ENCODE peak calls at places on chromosomes 4 and X, in six cellular contexts. One of them, this sample, is unnamed.

GRCh38 chr4:706834-707598 is 1.4 kb downstream of the PCGF3 start:
- DNase-seq in sigmoid colon: peak; percentile 60
- DNase-seq in transverse colon: no peak
- DNase-seq in tibial nerve: no peak
- DNase-seq in K562: no peak
- DNase-seq in H1: no peak
- DNase-seq in this sample: no peak

GRCh38 chrX:131675596-131676194 is 131.8 kb downstream of the OR13H1 start:
- DNase-seq in H1: no peak
- DNase-seq in transverse colon: no peak
- DNase-seq in K562: peak; percentile 46
- DNase-seq in sigmoid colon: no peak
- DNase-seq in tibial nerve: no peak
- DNase-seq in this sample: no peak

GRCh38 chr4:149164282-149164681 is 651.4 kb downstream of the IQCM start:
- DNase-seq in K562: no peak
- DNase-seq in H1: peak; percentile 50
- DNase-seq in sigmoid colon: no peak
- DNase-seq in transverse colon: no peak
- DNase-seq in tibial nerve: no peak
- DNase-seq in this sample: no peak

GRCh38 chr4:153509724-153510123 is 43.6 kb downstream of the TMEM131L start:
- DNase-seq in tibial nerve: no peak
- DNase-seq in H1: no peak
- DNase-seq in K562: no peak
- DNase-seq in transverse colon: peak; percentile 39
- DNase-seq in sigmoid colon: no peak
- DNase-seq in this sample: no peak

GRCh38 chrX:54921427-54922021 is 900 bp downstream of the TRO start:
- DNase-seq in transverse colon: peak; percentile 47
- DNase-seq in K562: no peak
- DNase-seq in sigmoid colon: peak; percentile 80
- DNase-seq in H1: peak; percentile 66
- DNase-seq in tibial nerve: peak; percentile 31
- DNase-seq in this sample: no peak

GRCh38 chrX:12421918-12422317 is 283.6 kb downstream of the FRMPD4 start:
- DNase-seq in H1: no peak
- DNase-seq in sigmoid colon: no peak
- DNase-seq in tibial nerve: no peak
- DNase-seq in K562: no peak
- DNase-seq in transverse colon: no peak
- DNase-seq in this sample: no peak

GRCh38 chr4:120915311-120915710 is 7.2 kb downstream of the PRDM5 start:
- DNase-seq in H1: no peak
- DNase-seq in transverse colon: no peak
- DNase-seq in sigmoid colon: no peak
- DNase-seq in K562: no peak
- DNase-seq in tibial nerve: no peak
- DNase-seq in this sample: no peak

GRCh38 chrX:105758784-105759183 is 63.6 kb upstream of the NRK start:
- DNase-seq in K562: no peak
- DNase-seq in sigmoid colon: no peak
- DNase-seq in transverse colon: no peak
- DNase-seq in tibial nerve: no peak
- DNase-seq in H1: no peak
- DNase-seq in this sample: no peak

GRCh38 chr4:55291227-55291629 is 54.8 kb upstream of the SRD5A3 start:
- DNase-seq in transverse colon: no peak
- DNase-seq in K562: no peak
- DNase-seq in tibial nerve: no peak
- DNase-seq in H1: no peak
- DNase-seq in sigmoid colon: peak; percentile 80
- DNase-seq in this sample: no peak

GRCh38 chr4:55124337-55125076 is 888 bp downstream of the KDR start:
- DNase-seq in K562: no peak
- DNase-seq in tibial nerve: no peak
- DNase-seq in transverse colon: no peak
- DNase-seq in H1: peak; percentile 58
- DNase-seq in sigmoid colon: no peak
- DNase-seq in this sample: no peak

GRCh38 chr4:680091-680490 is 5.7 kb downstream of the MYL5 start:
- DNase-seq in sigmoid colon: no peak
- DNase-seq in H1: no peak
- DNase-seq in K562: no peak
- DNase-seq in transverse colon: no peak
- DNase-seq in tibial nerve: no peak
- DNase-seq in this sample: no peak

GRCh38 chr4:64200001-64200555 is 209.2 kb downstream of the TECRL start:
- DNase-seq in K562: no peak
- DNase-seq in tibial nerve: no peak
- DNase-seq in transverse colon: no peak
- DNase-seq in H1: no peak
- DNase-seq in sigmoid colon: no peak
- DNase-seq in this sample: no peak

GRCh38 chr4:158490629-158491028 is 31.1 kb upstream of the RXFP1 start:
- DNase-seq in K562: no peak
- DNase-seq in H1: no peak
- DNase-seq in sigmoid colon: no peak
- DNase-seq in tibial nerve: no peak
- DNase-seq in transverse colon: no peak
- DNase-seq in this sample: no peak

GRCh38 chrX:39527045-39527444 is 570.7 kb downstream of the BCOR start:
- DNase-seq in transverse colon: no peak
- DNase-seq in tibial nerve: no peak
- DNase-seq in H1: no peak
- DNase-seq in K562: peak; percentile 19
- DNase-seq in sigmoid colon: no peak
- DNase-seq in this sample: no peak

GRCh38 chr4:41257257-41257900 is 651 bp downstream of the UCHL1 start:
- DNase-seq in transverse colon: peak; percentile 64
- DNase-seq in sigmoid colon: peak; percentile 70
- DNase-seq in tibial nerve: no peak
- DNase-seq in K562: no peak
- DNase-seq in H1: peak; percentile 73
- DNase-seq in this sample: no peak

GRCh38 chrX:80512924-80513323 is 92.7 kb downstream of the TENT5D start:
- DNase-seq in K562: no peak
- DNase-seq in sigmoid colon: no peak
- DNase-seq in H1: no peak
- DNase-seq in transverse colon: no peak
- DNase-seq in tibial nerve: no peak
- DNase-seq in this sample: no peak

GRCh38 chr4:38141808-38142500 is 181.8 kb downstream of the PTTG2 start:
- DNase-seq in K562: no peak
- DNase-seq in sigmoid colon: no peak
- DNase-seq in H1: no peak
- DNase-seq in transverse colon: no peak
- DNase-seq in tibial nerve: no peak
- DNase-seq in this sample: no peak

GRCh38 chrX:149541521-149542047 is 772 bp downstream of the EOLA1 start:
- DNase-seq in tibial nerve: no peak
- DNase-seq in sigmoid colon: no peak
- DNase-seq in K562: peak; percentile 17
- DNase-seq in transverse colon: no peak
- DNase-seq in H1: no peak
- DNase-seq in this sample: no peak

GRCh38 chrX:128619490-128619889 is 567.3 kb upstream of the ACTRT1 start:
- DNase-seq in tibial nerve: no peak
- DNase-seq in sigmoid colon: no peak
- DNase-seq in K562: no peak
- DNase-seq in transverse colon: no peak
- DNase-seq in H1: no peak
- DNase-seq in this sample: no peak

GRCh38 chr4:3362431-3363287 is 69.8 kb downstream of the RGS12 start:
- DNase-seq in sigmoid colon: peak; percentile 48
- DNase-seq in tibial nerve: no peak
- DNase-seq in H1: peak; percentile 30
- DNase-seq in transverse colon: no peak
- DNase-seq in K562: no peak
- DNase-seq in this sample: peak; percentile 37

GRCh38 chr4:128528793-128529553 is 241.4 kb upstream of the PGRMC2 start:
- DNase-seq in tibial nerve: no peak
- DNase-seq in sigmoid colon: no peak
- DNase-seq in H1: no peak
- DNase-seq in K562: no peak
- DNase-seq in transverse colon: no peak
- DNase-seq in this sample: peak; percentile 91

GRCh38 chrX:120727503-120727902 is 97.6 kb upstream of the C1GALT1C1 start:
- DNase-seq in transverse colon: no peak
- DNase-seq in sigmoid colon: no peak
- DNase-seq in K562: no peak
- DNase-seq in H1: no peak
- DNase-seq in tibial nerve: no peak
- DNase-seq in this sample: no peak

GRCh38 chrX:68697465-68698125 is 50.1 kb downstream of the STARD8 start:
- DNase-seq in sigmoid colon: no peak
- DNase-seq in H1: no peak
- DNase-seq in transverse colon: no peak
- DNase-seq in K562: peak; percentile 24
- DNase-seq in tibial nerve: no peak
- DNase-seq in this sample: no peak

GRCh38 chr4:85268146-85268545 is 206.8 kb upstream of the ARHGAP24 start:
- DNase-seq in K562: no peak
- DNase-seq in sigmoid colon: no peak
- DNase-seq in tibial nerve: no peak
- DNase-seq in H1: no peak
- DNase-seq in transverse colon: no peak
- DNase-seq in this sample: no peak
- H3K36me3 ChIP-seq in K562: no peaks in the 10 kb centered on the region
- H3K36me3 ChIP-seq in sigmoid colon: no peaks in the 10 kb centered on the region
- H3K36me3 ChIP-seq in tibial nerve: no peaks in the 10 kb centered on the region
- H3K36me3 ChIP-seq in H1: no peaks in the 10 kb centered on the region
- H3K36me3 ChIP-seq in transverse colon: no peaks in the 10 kb centered on the region
- H3K36me3 ChIP-seq in this sample: no peaks in the 10 kb centered on the region

GRCh38 chr4:123619895-123620294 is 223.3 kb downstream of the SPRY1 start:
- DNase-seq in tibial nerve: no peak
- DNase-seq in H1: no peak
- DNase-seq in sigmoid colon: no peak
- DNase-seq in transverse colon: no peak
- DNase-seq in K562: no peak
- DNase-seq in this sample: no peak

GRCh38 chr4:123623611-123624010 is 227.0 kb downstream of the SPRY1 start:
- DNase-seq in sigmoid colon: no peak
- DNase-seq in K562: no peak
- DNase-seq in transverse colon: no peak
- DNase-seq in H1: no peak
- DNase-seq in tibial nerve: no peak
- DNase-seq in this sample: no peak

GRCh38 chr4:123621072-123621705 is 224.6 kb downstream of the SPRY1 start:
- DNase-seq in H1: no peak
- DNase-seq in tibial nerve: no peak
- DNase-seq in sigmoid colon: no peak
- DNase-seq in K562: no peak
- DNase-seq in transverse colon: no peak
- DNase-seq in this sample: no peak

GRCh38 chr4:123624959-123625358 is 228.4 kb downstream of the SPRY1 start:
- DNase-seq in H1: no peak
- DNase-seq in transverse colon: no peak
- DNase-seq in tibial nerve: no peak
- DNase-seq in K562: no peak
- DNase-seq in sigmoid colon: no peak
- DNase-seq in this sample: no peak

DNA sequence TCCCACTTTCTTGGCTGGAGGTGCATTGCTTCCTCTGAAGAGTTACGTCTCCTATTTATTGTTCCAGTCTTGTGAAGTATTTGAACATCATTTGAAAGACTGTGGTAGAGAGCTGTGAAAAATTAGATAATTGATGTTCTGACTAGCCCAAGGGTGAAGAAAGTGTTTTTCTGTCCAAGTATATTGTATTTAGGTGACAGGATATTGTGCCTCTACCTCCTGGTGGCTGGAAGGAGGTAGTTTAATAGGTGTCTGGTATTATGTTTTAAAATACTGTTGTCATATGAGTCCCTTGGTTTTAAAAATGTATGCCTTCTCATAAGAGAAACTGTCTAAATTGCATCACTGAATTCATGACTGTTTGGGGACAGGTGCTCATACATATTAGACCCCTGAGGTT is 226.0 kb downstream of the SPRY1 start:
- DNase-seq in H1: no peak
- DNase-seq in sigmoid colon: no peak
- DNase-seq in tibial nerve: no peak
- DNase-seq in K562: no peak
- DNase-seq in transverse colon: no peak
- DNase-seq in this sample: no peak
- TF ChIP-seq CTCF in H1: no peak
- TF ChIP-seq CTCF in sigmoid colon: no peak
- TF ChIP-seq CTCF in tibial nerve: no peak
- TF ChIP-seq CTCF in K562: no peak
- TF ChIP-seq CTCF in transverse colon: no peak
- TF ChIP-seq CTCF in this sample: no peak

DNA sequence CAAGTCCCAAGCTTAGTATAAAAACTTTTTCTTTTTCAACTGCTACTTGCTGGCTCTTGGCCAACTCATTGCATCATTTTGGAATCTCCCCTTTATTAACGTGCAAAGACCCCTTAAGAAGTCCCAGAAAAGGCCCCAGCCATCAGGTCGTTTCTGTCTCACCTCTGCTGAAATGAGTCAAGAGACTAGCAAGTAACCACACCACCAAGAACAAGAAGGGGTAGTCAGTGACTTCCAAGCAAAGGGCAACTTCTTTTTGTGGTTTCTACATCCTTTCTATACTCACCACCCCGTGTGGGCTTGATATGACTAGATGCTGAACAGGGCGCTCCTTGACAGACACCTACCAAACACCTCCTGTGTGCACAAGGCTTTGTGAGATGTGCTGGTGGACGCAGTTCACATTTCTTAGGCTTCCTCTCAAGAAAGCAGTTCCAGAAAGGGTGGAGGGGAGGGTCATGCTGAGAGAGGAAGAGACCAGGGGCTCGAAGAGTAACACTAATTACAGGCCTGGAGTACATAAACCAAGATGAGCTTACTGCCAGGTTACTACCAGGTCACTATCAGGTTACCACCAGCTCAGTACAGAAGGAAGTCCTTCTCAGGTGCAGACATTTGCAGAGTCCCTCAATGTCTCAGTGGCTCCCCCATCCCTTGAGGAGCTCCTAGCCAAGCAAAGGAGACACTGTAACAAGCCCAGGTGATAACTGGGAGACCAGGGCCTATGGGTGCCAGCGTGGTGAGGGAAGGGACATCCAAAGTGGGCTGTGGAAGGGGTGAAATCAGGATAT is 19.3 kb downstream of the JAKMIP1 start:
- DNase-seq in tibial nerve: no peak
- DNase-seq in sigmoid colon: no peak
- DNase-seq in K562: no peak
- DNase-seq in H1: no peak
- DNase-seq in transverse colon: no peak
- DNase-seq in this sample: no peak
- TF ChIP-seq EP300 in tibial nerve: no peak
- TF ChIP-seq EP300 in sigmoid colon: no peak
- TF ChIP-seq EP300 in K562: no peak
- TF ChIP-seq EP300 in H1: no peak
- TF ChIP-seq EP300 in transverse colon: no peak
- TF ChIP-seq EP300 in this sample: no peak

DNA sequence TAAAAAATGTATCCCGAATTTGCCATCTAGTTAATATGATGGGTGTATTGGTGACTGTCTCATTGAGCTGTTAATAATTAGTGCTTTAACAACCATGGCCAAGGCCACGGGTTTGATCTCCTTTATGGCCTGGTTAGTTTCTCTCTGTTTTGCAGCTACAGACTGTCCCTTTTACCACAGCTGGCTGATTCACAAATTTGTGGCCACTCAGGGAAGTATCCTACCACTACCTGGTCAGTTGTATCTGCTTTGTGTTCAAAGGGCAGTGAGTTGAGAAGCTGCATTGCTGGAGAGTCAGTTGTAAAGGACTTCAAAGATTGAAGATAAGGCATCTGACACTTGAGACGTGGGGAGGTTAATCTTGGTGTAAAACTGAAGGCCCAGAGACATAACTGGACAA is 219.1 kb upstream of the BMP3 start:
- DNase-seq in K562: no peak
- DNase-seq in H1: no peak
- DNase-seq in transverse colon: no peak
- DNase-seq in tibial nerve: no peak
- DNase-seq in sigmoid colon: no peak
- DNase-seq in this sample: no peak
- H3K36me3 ChIP-seq in K562: no peaks in the 10 kb centered on the region
- H3K36me3 ChIP-seq in H1: no peaks in the 10 kb centered on the region
- H3K36me3 ChIP-seq in transverse colon: no peaks in the 10 kb centered on the region
- H3K36me3 ChIP-seq in tibial nerve: no peaks in the 10 kb centered on the region
- H3K36me3 ChIP-seq in sigmoid colon: no peaks in the 10 kb centered on the region
- H3K36me3 ChIP-seq in this sample: no peaks in the 10 kb centered on the region

This sample was measured in esophagus muscularis mucosa.